ENCODE peak calls at places on chromosomes 2 and 18, in four cellular contexts. F, Z, Q and T are unnamed samples.

GRCh38 chr18:33584845-33585775 is 7.1 kb downstream of the ASXL3 start:
- DNase-seq in Z (no peak), Q (no peak), F (no peak), T (no peak)

GRCh38 chr2:231300020-231300721 is 95.3 kb upstream of the B3GNT7 start:
- DNase-seq in F (no peak), Q (no peak), Z (no peak), T (no peak)

GRCh38 chr18:58862851-58863538 is 1.7 kb upstream of the ZNF532 start:
- DNase-seq in Z (peak; percentile 70), F (peak; percentile 45), Q (peak; percentile 41), T (peak; percentile 62)

GRCh38 chr2:72114693-72115051 is 33.0 kb downstream of the CYP26B1 start:
- DNase-seq in Q (no peak), Z (no peak), F (no peak), T (no peak)

GRCh38 chr2:241701155-241701404 is 759 bp upstream of the ING5 start:
- DNase-seq in F (no peak), Z (no peak), Q (no peak), T (no peak)

GRCh38 chr2:66084948-66085590 is 349.9 kb upstream of the MEIS1 start:
- DNase-seq in Q (no peak), F (no peak), Z (no peak), T (no peak)

GRCh38 chr2:169928463-169928864 is 101.2 kb downstream of the UBR3 start:
- DNase-seq in Q (no peak), F (peak; percentile 66), Z (no peak), T (peak; percentile 57)

GRCh38 chr2:166372046-166372445 is 3.7 kb downstream of the SCN9A start:
- DNase-seq in F (peak; percentile 5), Q (no peak), Z (no peak), T (no peak)

GRCh38 chr2:9797681-9798556 is 45.4 kb upstream of the TAF1B start:
- DNase-seq in Q (peak; percentile 5), F (peak; percentile 66), Z (no peak), T (no peak)

GRCh38 chr2:99205491-99205890 is 24.5 kb downstream of the MRPL30 start:
- DNase-seq in Z (no peak), F (no peak), Q (no peak), T (no peak)

GRCh38 chr18:54434453-54434852 is 76.7 kb downstream of the C18orf54 start:
- DNase-seq in F (no peak), Q (no peak), Z (no peak), T (no peak)

GRCh38 chr2:233047667-233048066 is 12.5 kb upstream of the INPP5D start:
- DNase-seq in Z (peak; percentile 27), Q (no peak), F (no peak), T (no peak)

GRCh38 chr2:172082944-172083718 is 2.2 kb upstream of the DLX1 start:
- DNase-seq in F (no peak), Z (no peak), Q (no peak), T (no peak)

GRCh38 chr2:216888907-216889622 is 29.2 kb upstream of the TNP1 start:
- DNase-seq in F (no peak), Q (no peak), Z (no peak), T (peak; percentile 21)

GRCh38 chr2:47344890-47345583 is 57.9 kb upstream of the MSH2 start:
- DNase-seq in Q (peak; percentile 64), Z (peak; percentile 84), F (peak; percentile 96), T (peak; percentile 98)

GRCh38 chr18:58657494-58657893 is 13.8 kb upstream of the MALT1 start:
- DNase-seq in Z (no peak), Q (no peak), F (no peak), T (no peak)

GRCh38 chr2:98063289-98063688 is 23.7 kb upstream of the VWA3B start:
- DNase-seq in F (no peak), Z (no peak), Q (no peak), T (no peak)

GRCh38 chr2:200419325-200419724 is 90.5 kb downstream of the KCTD18 start:
- DNase-seq in F (no peak), Q (no peak), Z (no peak), T (no peak)

GRCh38 chr2:200417389-200417788 is 92.5 kb downstream of the KCTD18 start:
- DNase-seq in Q (no peak), F (no peak), Z (no peak), T (no peak)

GRCh38 chr2:200415455-200415854 is 94.4 kb downstream of the KCTD18 start:
- DNase-seq in Q (no peak), F (no peak), Z (no peak), T (no peak)

GRCh38 chr2:200418399-200418798 is 91.5 kb downstream of the KCTD18 start:
- DNase-seq in F (no peak), Z (no peak), Q (no peak), T (no peak)

GRCh38 chr2:200416878-200417277 is 93.0 kb downstream of the KCTD18 start:
- DNase-seq in F (no peak), Q (no peak), Z (no peak), T (no peak)
- H3K27ac ChIP-seq in F (no peak overlapping the region), Q (no peak overlapping the region), Z (no peak overlapping the region), T (no peak overlapping the region)

DNA sequence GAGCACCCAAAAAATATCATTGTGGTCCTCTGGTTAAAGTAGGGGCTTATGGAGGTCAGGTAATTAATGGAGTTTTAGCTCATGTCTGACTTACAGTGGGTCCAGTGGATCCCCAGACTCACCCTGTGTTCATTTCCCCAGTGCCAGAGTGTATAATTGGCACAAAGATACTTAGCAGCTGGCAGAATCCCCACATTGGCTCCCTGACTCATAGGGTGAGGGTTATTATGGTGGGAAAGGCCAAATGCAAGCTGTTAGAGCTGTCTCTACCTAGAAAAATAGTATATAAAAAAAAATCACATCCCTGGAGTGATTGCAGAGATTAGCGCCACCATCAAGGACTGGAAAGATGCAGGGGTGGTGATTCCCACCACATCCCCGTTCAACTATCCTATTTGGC is 1067.6 kb upstream of the ACVR2A start:
- DNase-seq in Z (no peak), F (no peak), Q (no peak), T (no peak)
- H3K27ac ChIP-seq in Z (no peak overlapping the region), F (no peak overlapping the region), Q (no peak overlapping the region), T (no peak overlapping the region)

DNA sequence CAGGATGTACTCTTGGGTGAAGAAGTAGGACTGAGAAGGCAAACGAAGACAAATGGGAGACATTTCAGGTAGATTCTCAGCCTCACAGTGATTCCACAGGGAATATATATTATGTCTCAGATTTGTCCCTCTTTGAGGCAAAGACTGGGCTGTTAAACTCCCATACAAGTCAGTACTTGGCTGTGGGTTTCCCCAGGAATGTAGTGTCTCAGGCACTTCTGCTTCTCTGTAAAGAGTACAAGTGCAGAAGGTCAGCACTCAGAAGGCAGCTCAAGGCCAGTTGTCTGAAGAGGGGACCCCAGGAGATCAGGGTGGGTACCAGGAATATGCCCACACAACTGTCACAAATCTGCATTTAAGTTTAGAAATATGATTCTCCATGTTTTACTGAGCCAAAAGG is 39.9 kb upstream of the COBLL1 start:
- DNase-seq in F (no peak), Q (no peak), Z (no peak), T (no peak)
- H3K27ac ChIP-seq in F (peak overlapping the region; percentile 29), Q (no peak overlapping the region), Z (no peak overlapping the region), T (no peak overlapping the region)

GRCh38 chr2:74553892-74554820 is at the start of the genes DOK1 and LOXL3:
- DNase-seq in Q (peak; percentile 91), Z (peak; percentile 95), F (peak; percentile 92), T (peak; percentile 85)

GRCh38 chr2:74556831-74557370 is 2.4 kb downstream of the DOK1 start:
- DNase-seq in Z (no peak), F (no peak), Q (no peak), T (no peak)

GRCh38 chr2:74555610-74556103 is 1.1 kb downstream of the DOK1 start:
- DNase-seq in Q (no peak), Z (peak; percentile 72), F (no peak), T (no peak)

GRCh38 chr2:74554821-74555531 is 456 bp downstream of the DOK1 start:
- DNase-seq in Q (peak; percentile 38), F (peak; percentile 73), Z (peak; percentile 87), T (peak; percentile 36)

GRCh38 chr2:74556159-74556558 is 1.6 kb downstream of the DOK1 start:
- DNase-seq in Z (no peak), Q (no peak), F (no peak), T (no peak)
- H3K27ac ChIP-seq in Z (peak overlapping the region; percentile 88), Q (no peak overlapping the region), F (no peak overlapping the region), T (no peak overlapping the region)